ENCODE peak calls at places on chromosome 6, in ten cellular contexts. Q is breast epithelium, U is Panc1, P is transverse colon, F is stomach, V is spleen, T is HCT116, J is H1, I is SK-N-SH, E is suprapubic skin. G is an unnamed sample.

GRCh38 chr6:112986270-112986669 is 639.1 kb downstream of the RFPL4B start:
- DNase-seq in T (no peak), E (no peak), U (no peak), J (no peak), I (no peak), V (no peak), P (no peak), F (no peak), Q (no peak), G (no peak)

GRCh38 chr6:35601331-35602132 is 87.2 kb downstream of the FKBP5 start:
- DNase-seq in Q (no peak), T (peak; percentile 72), J (no peak), F (peak; percentile 55), P (peak; percentile 69), I (peak; percentile 58), E (no peak), U (no peak), V (peak; percentile 75), G (no peak)

GRCh38 chr6:98828210-98828798 is 6.1 kb upstream of the POU3F2 start:
- DNase-seq in P (no peak), U (no peak), J (no peak), V (no peak), Q (no peak), E (no peak), F (no peak), T (no peak), I (no peak), G (no peak)

GRCh38 chr6:31574106-31575061 is 981 bp upstream of the TNF start:
- DNase-seq in P (no peak), V (no peak), Q (no peak), T (no peak), J (no peak), F (no peak), E (no peak), I (no peak), U (no peak), G (no peak)

GRCh38 chr6:165611294-165611693 is 51.7 kb downstream of the PDE10A start:
- DNase-seq in Q (no peak), F (no peak), V (no peak), T (no peak), E (no peak), I (no peak), P (no peak), J (no peak), U (no peak), G (no peak)

GRCh38 chr6:151784441-151785214 is 22.9 kb upstream of the ESR1 start:
- DNase-seq in U (no peak), V (no peak), E (no peak), I (no peak), J (no peak), Q (no peak), T (no peak), P (no peak), F (no peak), G (no peak)

GRCh38 chr6:72674842-72675241 is 53.0 kb downstream of the KCNQ5 start:
- DNase-seq in T (no peak), E (no peak), V (no peak), Q (no peak), U (no peak), I (no peak), P (no peak), J (no peak), F (no peak), G (no peak)

GRCh38 chr6:166592818-166593217 is 6.3 kb upstream of the RAMACL start:
- DNase-seq in T (no peak), U (no peak), Q (no peak), J (no peak), F (no peak), P (no peak), I (no peak), V (no peak), E (no peak), G (no peak)

DNA sequence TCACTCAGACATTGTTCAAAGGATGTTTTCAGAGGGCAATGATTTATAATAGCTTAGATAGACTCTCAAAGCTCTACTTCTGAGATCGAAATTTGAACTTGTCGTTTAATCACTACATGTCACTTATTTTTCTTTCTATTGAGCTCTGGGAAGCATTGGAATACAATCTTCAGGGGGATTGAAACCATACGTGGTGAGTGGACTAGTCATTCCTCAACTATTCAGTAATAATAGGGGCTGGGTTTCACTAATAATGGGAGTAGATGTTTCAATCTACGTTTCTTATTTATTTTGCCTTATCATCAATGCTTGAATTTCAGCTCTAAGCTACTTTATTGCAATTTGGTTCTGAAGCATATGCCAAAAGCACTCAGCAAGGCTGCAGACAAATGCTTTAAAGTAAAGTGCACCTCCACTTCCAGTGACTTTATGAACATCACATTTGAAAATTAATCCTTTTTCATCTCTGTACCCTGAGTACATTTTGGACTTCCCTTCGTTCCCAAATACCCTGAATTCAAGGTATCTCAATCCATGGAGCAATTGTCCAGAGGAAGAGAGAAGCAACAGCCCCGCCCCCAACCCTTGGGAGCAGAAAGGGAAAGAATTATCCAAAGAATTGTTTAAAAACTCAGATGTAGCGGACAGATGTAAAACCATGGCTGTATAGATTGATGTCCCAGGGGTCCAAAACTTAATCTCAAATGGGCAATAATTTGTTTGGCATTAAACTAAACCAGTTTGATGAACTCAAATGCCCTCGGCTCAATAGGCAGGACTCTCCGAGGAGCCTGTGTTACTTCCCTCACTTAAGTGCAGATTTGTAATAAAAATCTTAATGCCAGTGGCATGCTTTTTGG is 68.1 kb downstream of the HFE start:
- DNase-seq in V (no peak), U (no peak), P (peak; percentile 52), I (peak; percentile 51), E (no peak), T (no peak), F (no peak), J (no peak), Q (peak; percentile 57), G (no peak)
- H3K4me3 ChIP-seq in V (peak overlapping the region; percentile 14), U (peak overlapping the region; percentile 59), P (peak overlapping the region; percentile 70), I (peak overlapping the region; percentile 90), E (peak overlapping the region; percentile 71), T (peak overlapping the region; percentile 75), F (peak overlapping the region; percentile 66), J (peak overlapping the region; percentile 91), Q (peak overlapping the region; percentile 78), G (peak overlapping the region; percentile 51)

GRCh38 chr6:145904391-145904790 is 59.8 kb downstream of the SHPRH start:
- DNase-seq in V (no peak), U (no peak), Q (no peak), F (no peak), J (no peak), P (no peak), E (no peak), T (no peak), I (no peak), G (no peak)

GRCh38 chr6:145906144-145906543 is 58.0 kb downstream of the SHPRH start:
- DNase-seq in J (no peak), F (no peak), T (no peak), Q (no peak), P (no peak), E (no peak), V (no peak), I (no peak), U (no peak), G (no peak)

GRCh38 chr6:145899915-145900569 is 64.1 kb downstream of the SHPRH start:
- DNase-seq in V (no peak), E (no peak), Q (no peak), U (no peak), I (no peak), J (no peak), F (no peak), T (no peak), P (no peak), G (no peak)

GRCh38 chr6:145904878-145905277 is 59.3 kb downstream of the SHPRH start:
- DNase-seq in P (peak; percentile 12), J (no peak), T (no peak), Q (no peak), V (no peak), U (no peak), E (no peak), F (no peak), I (no peak), G (no peak)

DNA sequence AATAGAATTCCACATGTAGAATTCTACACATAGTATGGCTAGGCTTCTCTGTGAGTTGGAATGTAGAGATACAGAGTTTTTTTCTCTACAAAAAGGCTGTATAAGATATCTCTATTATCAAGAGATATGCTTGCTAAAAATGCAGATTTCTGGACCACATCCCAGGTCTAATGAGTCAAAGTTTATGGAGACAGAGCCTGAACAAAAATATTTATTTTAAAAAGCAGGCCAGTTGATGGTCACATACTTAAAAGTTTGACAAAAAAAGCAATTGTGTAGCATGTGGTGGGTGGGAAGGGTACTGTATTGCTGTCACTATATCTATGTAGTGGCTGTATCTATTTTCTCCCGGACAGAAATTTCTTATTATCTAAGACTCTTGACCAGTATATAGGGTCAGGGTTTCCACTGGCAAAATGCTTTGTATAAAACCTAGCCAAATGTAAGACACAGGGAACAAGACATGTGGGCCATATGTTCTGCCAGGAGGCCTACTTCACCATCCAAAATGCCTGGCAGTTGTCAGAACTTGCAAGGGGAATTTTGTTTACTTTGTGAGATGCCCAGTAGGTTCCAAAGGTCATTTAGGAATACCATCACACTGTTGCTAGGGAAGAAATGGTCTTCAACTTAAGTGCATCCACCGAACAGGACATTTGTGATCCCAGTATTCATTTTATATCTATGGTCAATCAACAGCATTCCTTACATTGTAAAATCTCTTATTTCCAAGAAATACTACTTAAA is 60.6 kb downstream of the SHPRH start:
- DNase-seq in E (no peak), F (no peak), Q (no peak), V (no peak), P (no peak), T (no peak), U (no peak), I (no peak), J (no peak), G (no peak)
- H3K36me3 ChIP-seq in E (peaks cover 37% of the 10 kb centered on the region), F (peaks cover 5% of the 10 kb centered on the region), Q (no peaks in the 10 kb centered on the region), V (peaks cover 73% of the 10 kb centered on the region), P (peaks cover 10% of the 10 kb centered on the region), T (no peaks in the 10 kb centered on the region), U (no peaks in the 10 kb centered on the region), I (peaks cover 34% of the 10 kb centered on the region), J (peaks cover 2% of the 10 kb centered on the region), G (no peaks in the 10 kb centered on the region)

DNA sequence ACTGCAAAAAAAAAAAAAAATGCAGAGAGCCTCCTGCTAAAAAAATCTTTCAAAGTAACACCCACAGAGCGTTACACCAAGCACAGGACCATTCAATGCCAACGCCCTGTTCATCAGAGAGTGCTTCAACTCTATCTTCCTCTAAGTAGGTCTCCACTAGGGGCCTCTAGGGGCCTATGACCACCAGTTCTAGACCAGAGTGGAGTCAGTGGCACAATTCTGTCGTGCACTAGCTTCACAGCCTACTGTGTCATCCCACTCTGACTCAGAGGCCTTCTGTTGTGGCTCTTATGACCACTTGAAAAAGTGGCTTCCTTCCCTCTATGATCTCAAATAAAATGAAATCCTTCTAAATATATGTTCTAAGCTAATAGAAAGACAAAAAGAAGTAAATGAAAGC is 151.6 kb downstream of the SH3BGRL2 start:
- DNase-seq in I (no peak), F (no peak), E (no peak), T (no peak), Q (no peak), U (no peak), P (no peak), J (no peak), V (no peak), G (no peak)
- TF ChIP-seq POLR2AphosphoS5 in I (no peak), F (no peak), E (no peak), T (no peak), Q (no peak), U (no peak), P (no peak), J (no peak), V (no peak), G (no peak)

DNA sequence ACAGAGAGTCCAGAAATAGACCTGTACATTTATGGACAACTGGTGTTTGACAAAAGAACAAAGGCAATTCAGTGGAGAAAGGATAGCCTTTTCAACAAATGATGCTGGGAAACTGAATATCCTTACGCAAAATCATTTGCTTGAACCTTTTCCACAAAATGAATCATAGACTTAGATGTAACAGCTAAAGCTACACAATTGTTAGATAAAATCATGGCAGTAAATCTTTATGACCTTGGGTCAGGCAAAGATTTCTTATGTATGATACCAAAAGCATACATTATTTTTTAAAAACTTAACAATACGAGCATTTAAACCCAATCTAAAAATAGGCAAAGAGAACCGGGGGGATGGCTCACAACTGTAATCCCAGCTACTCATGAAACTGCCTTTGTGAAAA is 73.5 kb upstream of the DST start:
- DNase-seq in U (no peak), F (no peak), I (no peak), P (no peak), T (no peak), E (no peak), Q (no peak), J (no peak), V (no peak), G (no peak)
- H3K4me3 ChIP-seq in U (no peak overlapping the region), F (no peak overlapping the region), I (peak overlapping the region; percentile 1), P (no peak overlapping the region), T (no peak overlapping the region), E (no peak overlapping the region), Q (no peak overlapping the region), J (no peak overlapping the region), V (no peak overlapping the region), G (no peak overlapping the region)

G was measured in vagina.